ENCODE peak calls at places on chromosomes 1 and 21, in seven cellular contexts. One of them, this sample, is unnamed.

GRCh38 chr1:172601046-172601630 is 57.8 kb upstream of the FASLG start:
- DNase-seq in body of pancreas: no peak
- DNase-seq in AG08396: no peak
- DNase-seq in M059J: no peak
- DNase-seq in fibroblast of the conjunctiva: no peak
- DNase-seq in GM12891: no peak
- DNase-seq in GM23338: no peak
- DNase-seq in this sample: no peak

GRCh38 chr1:87473203-87473661 is 144.6 kb downstream of the LMO4 start:
- DNase-seq in body of pancreas: no peak
- DNase-seq in AG08396: no peak
- DNase-seq in M059J: peak
- DNase-seq in fibroblast of the conjunctiva: no peak
- DNase-seq in GM12891: no peak
- DNase-seq in GM23338: peak
- DNase-seq in this sample: no peak

GRCh38 chr1:229557214-229557850 is 1.2 kb downstream of the ABCB10 start:
- DNase-seq in body of pancreas: no peak
- DNase-seq in AG08396: no peak
- DNase-seq in M059J: peak
- DNase-seq in fibroblast of the conjunctiva: no peak
- DNase-seq in GM12891: peak
- DNase-seq in GM23338: no peak
- DNase-seq in this sample: no peak

GRCh38 chr21:15436031-15436430 is 293.8 kb upstream of the USP25 start:
- DNase-seq in body of pancreas: no peak
- DNase-seq in AG08396: no peak
- DNase-seq in M059J: no peak
- DNase-seq in fibroblast of the conjunctiva: no peak
- DNase-seq in GM12891: no peak
- DNase-seq in GM23338: no peak
- DNase-seq in this sample: no peak

GRCh38 chr1:214570442-214570841 is 19.0 kb upstream of the PTPN14 start:
- DNase-seq in body of pancreas: no peak
- DNase-seq in AG08396: no peak
- DNase-seq in M059J: peak
- DNase-seq in fibroblast of the conjunctiva: no peak
- DNase-seq in GM12891: no peak
- DNase-seq in GM23338: no peak
- DNase-seq in this sample: no peak

GRCh38 chr1:35660581-35661473 is 19.5 kb upstream of the PSMB2 start:
- DNase-seq in body of pancreas: no peak
- DNase-seq in AG08396: peak
- DNase-seq in M059J: peak
- DNase-seq in fibroblast of the conjunctiva: peak
- DNase-seq in GM12891: no peak
- DNase-seq in GM23338: peak
- DNase-seq in this sample: no peak

GRCh38 chr1:231666220-231666956 is 39.8 kb downstream of the DISC1 start:
- DNase-seq in body of pancreas: no peak
- DNase-seq in AG08396: no peak
- DNase-seq in M059J: no peak
- DNase-seq in fibroblast of the conjunctiva: no peak
- DNase-seq in GM12891: no peak
- DNase-seq in GM23338: peak
- DNase-seq in this sample: no peak

GRCh38 chr1:226063362-226064167 is 1.0 kb downstream of the H3-3A start:
- DNase-seq in body of pancreas: peak
- DNase-seq in AG08396: peak
- DNase-seq in M059J: peak
- DNase-seq in fibroblast of the conjunctiva: no peak
- DNase-seq in GM12891: no peak
- DNase-seq in GM23338: peak
- DNase-seq in this sample: no peak

GRCh38 chr1:117780981-117781475 is 148.4 kb downstream of the GDAP2 start:
- DNase-seq in body of pancreas: no peak
- DNase-seq in AG08396: no peak
- DNase-seq in M059J: no peak
- DNase-seq in fibroblast of the conjunctiva: peak
- DNase-seq in GM12891: no peak
- DNase-seq in GM23338: no peak
- DNase-seq in this sample: no peak

GRCh38 chr1:228515200-228515834 is 28.1 kb downstream of the RNF187 start:
- DNase-seq in body of pancreas: peak
- DNase-seq in AG08396: peak
- DNase-seq in M059J: peak
- DNase-seq in fibroblast of the conjunctiva: peak
- DNase-seq in GM12891: no peak
- DNase-seq in GM23338: peak
- DNase-seq in this sample: no peak

GRCh38 chr1:25562101-25562927 is 18.9 kb downstream of the LDLRAP1 start:
- DNase-seq in body of pancreas: peak
- DNase-seq in AG08396: no peak
- DNase-seq in M059J: no peak
- DNase-seq in fibroblast of the conjunctiva: no peak
- DNase-seq in GM12891: peak
- DNase-seq in GM23338: no peak
- DNase-seq in this sample: no peak

GRCh38 chr1:12015001-12015491 is 4.3 kb upstream of the MIIP start:
- DNase-seq in body of pancreas: no peak
- DNase-seq in AG08396: no peak
- DNase-seq in M059J: peak
- DNase-seq in fibroblast of the conjunctiva: no peak
- DNase-seq in GM12891: no peak
- DNase-seq in GM23338: no peak
- DNase-seq in this sample: no peak

GRCh38 chr1:178733972-178734371 is 8.9 kb downstream of the RALGPS2 start:
- DNase-seq in body of pancreas: no peak
- DNase-seq in AG08396: no peak
- DNase-seq in M059J: no peak
- DNase-seq in fibroblast of the conjunctiva: no peak
- DNase-seq in GM12891: no peak
- DNase-seq in GM23338: peak
- DNase-seq in this sample: no peak

GRCh38 chr1:206685749-206686485 is 1.2 kb downstream of the MAPKAPK2 start:
- DNase-seq in body of pancreas: peak
- DNase-seq in AG08396: peak
- DNase-seq in M059J: peak
- DNase-seq in fibroblast of the conjunctiva: no peak
- DNase-seq in GM12891: peak
- DNase-seq in GM23338: peak
- DNase-seq in this sample: no peak

GRCh38 chr1:56295949-56296929 is 283.1 kb downstream of the PLPP3 start:
- DNase-seq in body of pancreas: no peak
- DNase-seq in AG08396: no peak
- DNase-seq in M059J: no peak
- DNase-seq in fibroblast of the conjunctiva: no peak
- DNase-seq in GM12891: no peak
- DNase-seq in GM23338: no peak
- DNase-seq in this sample: no peak

GRCh38 chr1:28136636-28137613 is 39.6 kb downstream of the PTAFR start:
- DNase-seq in body of pancreas: no peak
- DNase-seq in AG08396: no peak
- DNase-seq in M059J: peak
- DNase-seq in fibroblast of the conjunctiva: no peak
- DNase-seq in GM12891: no peak
- DNase-seq in GM23338: no peak
- DNase-seq in this sample: no peak

GRCh38 chr1:221541296-221541695 is 200.6 kb downstream of the DUSP10 start:
- DNase-seq in body of pancreas: no peak
- DNase-seq in AG08396: no peak
- DNase-seq in M059J: peak
- DNase-seq in fibroblast of the conjunctiva: no peak
- DNase-seq in GM12891: no peak
- DNase-seq in GM23338: no peak
- DNase-seq in this sample: no peak

GRCh38 chr1:86436041-86436440 is 12.1 kb downstream of the CLCA2 start:
- DNase-seq in body of pancreas: no peak
- DNase-seq in AG08396: no peak
- DNase-seq in M059J: peak
- DNase-seq in fibroblast of the conjunctiva: no peak
- DNase-seq in GM12891: no peak
- DNase-seq in GM23338: no peak
- DNase-seq in this sample: no peak

GRCh38 chr1:44688760-44689446 is 14.4 kb downstream of the ARMH1 start:
- DNase-seq in body of pancreas: no peak
- DNase-seq in AG08396: no peak
- DNase-seq in M059J: peak
- DNase-seq in fibroblast of the conjunctiva: no peak
- DNase-seq in GM12891: no peak
- DNase-seq in GM23338: no peak
- DNase-seq in this sample: no peak

GRCh38 chr21:39518845-39519205 is 67.1 kb downstream of the SH3BGR start:
- DNase-seq in body of pancreas: no peak
- DNase-seq in AG08396: no peak
- DNase-seq in M059J: no peak
- DNase-seq in fibroblast of the conjunctiva: no peak
- DNase-seq in GM12891: no peak
- DNase-seq in GM23338: no peak
- DNase-seq in this sample: no peak

GRCh38 chr1:153032677-153033308 is 1.8 kb downstream of the SPRR1B start:
- DNase-seq in body of pancreas: peak
- DNase-seq in AG08396: peak
- DNase-seq in M059J: peak
- DNase-seq in fibroblast of the conjunctiva: peak
- DNase-seq in GM12891: no peak
- DNase-seq in GM23338: peak
- DNase-seq in this sample: no peak

GRCh38 chr1:1021010-1021845 is 1.3 kb downstream of the AGRN start:
- DNase-seq in body of pancreas: peak
- DNase-seq in AG08396: peak
- DNase-seq in M059J: peak
- DNase-seq in fibroblast of the conjunctiva: peak
- DNase-seq in GM12891: no peak
- DNase-seq in GM23338: peak
- DNase-seq in this sample: no peak

GRCh38 chr1:21262282-21263051 is 27.8 kb downstream of the ECE1 start:
- DNase-seq in body of pancreas: peak
- DNase-seq in AG08396: peak
- DNase-seq in M059J: peak
- DNase-seq in fibroblast of the conjunctiva: peak
- DNase-seq in GM12891: no peak
- DNase-seq in GM23338: peak
- DNase-seq in this sample: no peak

GRCh38 chr21:17527240-17527639 is 14.4 kb downstream of the CXADR start:
- DNase-seq in body of pancreas: no peak
- DNase-seq in AG08396: peak
- DNase-seq in M059J: peak
- DNase-seq in fibroblast of the conjunctiva: peak
- DNase-seq in GM12891: no peak
- DNase-seq in GM23338: no peak
- DNase-seq in this sample: no peak

GRCh38 chr1:247392088-247392487 is 23.9 kb upstream of the NLRP3 start:
- DNase-seq in body of pancreas: no peak
- DNase-seq in AG08396: no peak
- DNase-seq in M059J: no peak
- DNase-seq in fibroblast of the conjunctiva: no peak
- DNase-seq in GM12891: no peak
- DNase-seq in GM23338: no peak
- DNase-seq in this sample: no peak

GRCh38 chr21:43826623-43826974 is 37.2 kb downstream of the RRP1 start:
- DNase-seq in body of pancreas: no peak
- DNase-seq in AG08396: no peak
- DNase-seq in M059J: no peak
- DNase-seq in fibroblast of the conjunctiva: no peak
- DNase-seq in GM12891: no peak
- DNase-seq in GM23338: no peak
- DNase-seq in this sample: no peak

GRCh38 chr1:77594366-77595112 is 87.9 kb downstream of the ZZZ3 start:
- DNase-seq in body of pancreas: no peak
- DNase-seq in AG08396: no peak
- DNase-seq in M059J: no peak
- DNase-seq in fibroblast of the conjunctiva: no peak
- DNase-seq in GM12891: no peak
- DNase-seq in GM23338: no peak
- DNase-seq in this sample: no peak

GRCh38 chr1:59276317-59276914 is 20.5 kb upstream of the FGGY start:
- DNase-seq in body of pancreas: no peak
- DNase-seq in AG08396: no peak
- DNase-seq in M059J: peak
- DNase-seq in fibroblast of the conjunctiva: no peak
- DNase-seq in GM12891: no peak
- DNase-seq in GM23338: no peak
- DNase-seq in this sample: no peak

GRCh38 chr1:239703067-239703466 is 316.7 kb downstream of the CHRM3 start:
- DNase-seq in body of pancreas: no peak
- DNase-seq in AG08396: no peak
- DNase-seq in M059J: no peak
- DNase-seq in fibroblast of the conjunctiva: no peak
- DNase-seq in GM12891: no peak
- DNase-seq in GM23338: no peak
- DNase-seq in this sample: no peak

GRCh38 chr1:78223417-78224215 is 177.8 kb downstream of the GIPC2 start:
- DNase-seq in body of pancreas: peak
- DNase-seq in AG08396: peak
- DNase-seq in M059J: peak
- DNase-seq in fibroblast of the conjunctiva: peak
- DNase-seq in GM12891: no peak
- DNase-seq in GM23338: no peak
- DNase-seq in this sample: no peak

GRCh38 chr1:40919475-40920011 is 57.4 kb upstream of the CITED4 start:
- DNase-seq in body of pancreas: peak
- DNase-seq in AG08396: no peak
- DNase-seq in M059J: no peak
- DNase-seq in fibroblast of the conjunctiva: no peak
- DNase-seq in GM12891: no peak
- DNase-seq in GM23338: no peak
- DNase-seq in this sample: no peak

GRCh38 chr1:6869002-6869380 is 83.7 kb downstream of the CAMTA1 start:
- DNase-seq in body of pancreas: no peak
- DNase-seq in AG08396: no peak
- DNase-seq in M059J: peak
- DNase-seq in fibroblast of the conjunctiva: no peak
- DNase-seq in GM12891: no peak
- DNase-seq in GM23338: no peak
- DNase-seq in this sample: no peak

GRCh38 chr1:68401506-68401905 is 48.2 kb downstream of the RPE65 start:
- DNase-seq in body of pancreas: no peak
- DNase-seq in AG08396: no peak
- DNase-seq in M059J: no peak
- DNase-seq in fibroblast of the conjunctiva: no peak
- DNase-seq in GM12891: no peak
- DNase-seq in GM23338: no peak
- DNase-seq in this sample: no peak